ENCODE peak calls at places on chromosomes 12 and 14, in nine cellular contexts. G is NCI-H2029; I is CD4-positive, alpha-beta T cell; J is head of caudate nucleus; B is right cardiac atrium; L is AG04449; C is body of pancreas; P is activated CD4-positive, alpha-beta memory T cell treated with anti-CD3 and anti-CD28 coated beads for 36 hours; O is hypothalamus. X is an unnamed sample.

GRCh38 chr12:104010800-104011199 is 39.2 kb downstream of the GLT8D2 start:
- DNase-seq in G (no peak), I (no peak), J (no peak), B (no peak), L (no peak), C (no peak), P (no peak), O (no peak), X (no peak)

GRCh38 chr14:61662437-61663311 is 32.6 kb upstream of the HIF1A start:
- DNase-seq in G (peak), I (no peak), J (no peak), B (no peak), L (no peak), C (peak), P (peak), O (no peak), X (no peak)

GRCh38 chr14:57737598-57737997 is 128.3 kb downstream of the SLC35F4 start:
- DNase-seq in G (no peak), I (no peak), J (no peak), B (no peak), L (no peak), C (no peak), P (no peak), O (no peak), X (no peak)

GRCh38 chr12:19196959-19197630 is 67.6 kb downstream of the PLEKHA5 start:
- DNase-seq in G (peak), I (no peak), J (no peak), B (no peak), L (no peak), C (no peak), P (no peak), O (no peak), X (no peak)

GRCh38 chr12:57483466-57483865 is 3.8 kb upstream of the ARHGAP9 start:
- DNase-seq in G (no peak), I (no peak), J (no peak), B (no peak), L (peak), C (no peak), P (no peak), O (no peak), X (peak)

GRCh38 chr14:90499121-90499520 is 102.3 kb downstream of the CALM1 start:
- DNase-seq in G (no peak), I (no peak), J (peak), B (peak), L (no peak), C (no peak), P (no peak), O (no peak), X (no peak)

GRCh38 chr12:109432431-109432830 is 44.7 kb downstream of the KCTD10 start:
- DNase-seq in G (no peak), I (no peak), J (no peak), B (no peak), L (no peak), C (no peak), P (no peak), O (no peak), X (no peak)

GRCh38 chr12:104460973-104461693 is 4.4 kb downstream of the CHST11 start:
- DNase-seq in G (no peak), I (no peak), J (no peak), B (no peak), L (no peak), C (no peak), P (no peak), O (no peak), X (no peak)

GRCh38 chr12:12898911-12899511 is 7.6 kb downstream of the GPRC5A start:
- DNase-seq in G (no peak), I (no peak), J (no peak), B (no peak), L (no peak), C (no peak), P (no peak), O (no peak), X (no peak)

GRCh38 chr14:92914087-92914656 is 8.8 kb upstream of the CHGA start:
- DNase-seq in G (no peak), I (no peak), J (no peak), B (no peak), L (no peak), C (no peak), P (peak), O (peak), X (no peak)

GRCh38 chr14:79443602-79444001 is 767.7 kb downstream of the DIO2 start:
- DNase-seq in G (no peak), I (no peak), J (no peak), B (no peak), L (peak), C (no peak), P (no peak), O (no peak), X (no peak)